ENCODE peak calls at places on chromosomes 7 and 10, in five cellular contexts. U is mesenchymal stem cell, A is H9, F is IMR-90, H is H1. G is an unnamed sample.

GRCh38 chr7:40223451-40224112 is 88.8 kb downstream of the SUGCT start:
- DNase-seq in F (no peak), H (no peak), U (no peak), A (no peak), G (no peak)

GRCh38 chr10:46546591-46547330 is 9.7 kb downstream of the GPRIN2 start:
- DNase-seq in H (no peak), F (no peak), A (peak; percentile 29), U (no peak), G (no peak)

GRCh38 chr7:75757860-75758259 is 14.2 kb downstream of the CCL26 start:
- DNase-seq in U (no peak), A (no peak), H (no peak), F (no peak), G (no peak)

GRCh38 chr7:82605247-82605864 is 161.8 kb upstream of the CACNA2D1 start:
- DNase-seq in U (peak; percentile 46), A (no peak), F (peak; percentile 46), H (no peak), G (peak; percentile 41)

GRCh38 chr10:34526186-34526585 is 288.9 kb downstream of the PARD3 start:
- DNase-seq in U (peak; percentile 68), A (no peak), F (peak; percentile 37), H (no peak), G (no peak)

GRCh38 chr10:21493841-21494220 is 31.7 kb downstream of the SKIDA1 start:
- DNase-seq in H (no peak), F (no peak), A (no peak), U (no peak), G (no peak)

GRCh38 chr7:30985756-30986155 is 22.0 kb downstream of the GHRHR start:
- DNase-seq in A (no peak), F (no peak), H (no peak), U (no peak), G (no peak)

GRCh38 chr10:127919418-127920191 is 12.7 kb downstream of the PTPRE start:
- DNase-seq in A (peak; percentile 52), F (peak; percentile 37), H (no peak), U (peak; percentile 98), G (no peak)

GRCh38 chr7:66741706-66742053 is 1.1 kb downstream of the RABGEF1 start:
- DNase-seq in H (no peak), F (peak; percentile 35), U (peak; percentile 33), A (no peak), G (no peak)

GRCh38 chr7:72343991-72344390 is 68.1 kb downstream of the CALN1 start:
- DNase-seq in U (no peak), A (peak; percentile 76), H (peak; percentile 19), F (no peak), G (no peak)

GRCh38 chr7:27420702-27421101 is 178.1 kb downstream of the EVX1 start:
- DNase-seq in A (no peak), F (no peak), U (no peak), H (no peak), G (no peak)

GRCh38 chr10:105727131-105727530 is 1086.0 kb downstream of the SORCS3 start:
- DNase-seq in F (no peak), U (no peak), H (no peak), A (no peak), G (no peak)

GRCh38 chr10:131012641-131012985 is 298.9 kb downstream of the TCERG1L start:
- DNase-seq in U (no peak), F (no peak), A (no peak), H (no peak), G (no peak)

GRCh38 chr7:66867198-66867790 is 53.7 kb upstream of the TMEM248 start:
- DNase-seq in H (no peak), F (no peak), U (no peak), A (no peak), G (no peak)

GRCh38 chr7:128103498-128104108 is 72.4 kb upstream of the LRRC4 start:
- DNase-seq in U (no peak), A (no peak), F (no peak), H (no peak), G (no peak)

GRCh38 chr7:141452911-141453310 is 98.3 kb upstream of the AGK start:
- DNase-seq in A (no peak), U (no peak), F (no peak), H (no peak), G (no peak)
- H2BK15ac ChIP-seq in A (no peak overlapping the region), U (no peak overlapping the region), F (no peak overlapping the region), H (no peak overlapping the region), G (no peak overlapping the region)

GRCh38 chr7:144391014-144391413 is 12.5 kb downstream of the NOBOX start:
- DNase-seq in A (peak; percentile 23), U (no peak), F (no peak), H (no peak), G (no peak)
- H2AFZ ChIP-seq in A (no peak overlapping the region), U (no peak overlapping the region), F (no peak overlapping the region), H (no peak overlapping the region), G (no peak overlapping the region)

GRCh38 chr10:110643670-110644597 is at the start of gene RBM20:
- DNase-seq in U (peak; percentile 48), F (no peak), A (peak; percentile 59), H (no peak), G (peak; percentile 62)

GRCh38 chr10:110646417-110647135 is 2.4 kb downstream of the RBM20 start:
- DNase-seq in U (no peak), H (no peak), F (no peak), A (no peak), G (no peak)

GRCh38 chr10:110647136-110647430 is 2.9 kb downstream of the RBM20 start:
- DNase-seq in U (peak; percentile 62), H (no peak), A (no peak), F (peak; percentile 47), G (no peak)

GRCh38 chr10:110642980-110643655 is 1.0 kb upstream of the RBM20 start:
- DNase-seq in H (no peak), F (no peak), A (peak; percentile 74), U (peak; percentile 56), G (peak; percentile 61)

GRCh38 chr10:110644598-110645462 is 694 bp downstream of the RBM20 start:
- DNase-seq in H (no peak), A (no peak), F (no peak), U (no peak), G (no peak)
- H2BK15ac ChIP-seq in H (no peak overlapping the region), A (no peak overlapping the region), F (no peak overlapping the region), U (no peak overlapping the region), G (peak overlapping the region; percentile 53)

GRCh38 chr7:64469673-64470072 is 93.2 kb downstream of the ZNF680 start:
- DNase-seq in U (no peak), F (no peak), H (no peak), A (no peak), G (no peak)

GRCh38 chr7:64465551-64465950 is 97.3 kb downstream of the ZNF680 start:
- DNase-seq in A (no peak), H (no peak), F (no peak), U (no peak), G (no peak)

DNA sequence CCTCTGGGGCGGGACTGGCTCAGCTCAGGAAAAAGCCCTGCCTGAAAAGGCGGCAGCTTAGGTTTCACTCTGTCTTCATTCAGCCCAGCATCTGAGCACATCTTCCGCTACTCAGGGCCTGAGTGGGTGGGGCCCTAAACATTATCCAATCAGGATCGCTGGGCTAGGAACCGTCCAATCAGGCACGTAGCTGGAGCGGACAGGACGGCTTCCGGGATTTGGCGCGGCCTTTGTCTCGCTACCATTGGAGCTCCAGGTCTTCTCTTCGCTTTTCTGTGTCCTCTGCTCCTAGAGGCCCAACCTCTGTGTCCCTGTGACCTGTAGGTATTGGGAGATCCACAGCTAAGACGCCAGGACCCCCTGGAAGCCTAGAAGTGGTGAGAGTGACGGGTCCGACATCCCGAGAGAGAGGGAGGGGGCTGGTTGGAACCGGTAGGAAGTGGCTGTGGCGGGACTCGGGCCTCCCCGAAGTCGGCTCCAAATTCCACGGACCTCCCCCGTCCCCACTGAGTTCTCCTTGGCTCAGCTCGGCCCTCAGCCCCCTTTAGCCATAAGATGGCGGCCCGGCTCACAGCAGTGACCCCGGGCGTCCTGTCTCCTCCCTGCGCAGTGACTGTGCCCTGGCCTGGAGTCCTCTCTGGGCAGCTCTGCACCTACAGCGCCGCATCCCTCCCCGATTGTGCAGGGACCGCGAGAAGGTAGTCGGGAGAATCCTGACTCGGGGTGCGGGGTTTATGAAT is 99.1 kb downstream of the ZNF680 start:
- DNase-seq in U (no peak), F (peak; percentile 4), A (no peak), H (no peak), G (no peak)
- H2AFZ ChIP-seq in U (no peak overlapping the region), F (peak overlapping the region; percentile 21), A (no peak overlapping the region), H (no peak overlapping the region), G (peak overlapping the region; percentile 49)

G was measured in neuronal stem cell.